ENCODE peak calls at places on chromosomes 4 and X, in five cellular contexts. W is mesothelial cell of epicardium, O is A673, S is Calu3, J is tibial nerve. Y is an unnamed sample.

GRCh38 chr4:113955948-113956347 is 23.5 kb downstream of the ARSJ start:
- DNase-seq in W (no peak), O (peak; percentile 38), S (no peak), J (no peak), Y (no peak)

GRCh38 chr4:52001616-52002015 is 18.5 kb downstream of the LRRC66 start:
- DNase-seq in W (no peak), O (no peak), S (no peak), J (no peak), Y (no peak)

GRCh38 chrX:41333744-41333993 is 293 bp upstream of the DDX3X start:
- DNase-seq in W (no peak), O (peak; percentile 93), S (no peak), J (peak; percentile 49), Y (no peak)

GRCh38 chr4:105805501-105806120 is 89.7 kb upstream of the NPNT start:
- DNase-seq in W (no peak), O (peak; percentile 74), S (no peak), J (no peak), Y (no peak)

GRCh38 chr4:6916587-6917444 is 7.2 kb downstream of the TBC1D14 start:
- DNase-seq in W (no peak), O (peak; percentile 68), S (peak; percentile 30), J (no peak), Y (no peak)

GRCh38 chr4:61027939-61028338 is 172.2 kb upstream of the ADGRL3 start:
- DNase-seq in W (no peak), O (no peak), S (no peak), J (no peak), Y (no peak)

GRCh38 chr4:110042540-110043517 is 130.1 kb downstream of the EGF start:
- DNase-seq in W (no peak), O (no peak), S (no peak), J (no peak), Y (no peak)

GRCh38 chrX:24498975-24499374 is 33.9 kb downstream of the PDK3 start:
- DNase-seq in W (no peak), O (no peak), S (no peak), J (no peak), Y (no peak)

GRCh38 chr4:12304912-12305311 is 876.2 kb upstream of the HS3ST1 start:
- DNase-seq in W (no peak), O (no peak), S (no peak), J (no peak), Y (no peak)

DNA sequence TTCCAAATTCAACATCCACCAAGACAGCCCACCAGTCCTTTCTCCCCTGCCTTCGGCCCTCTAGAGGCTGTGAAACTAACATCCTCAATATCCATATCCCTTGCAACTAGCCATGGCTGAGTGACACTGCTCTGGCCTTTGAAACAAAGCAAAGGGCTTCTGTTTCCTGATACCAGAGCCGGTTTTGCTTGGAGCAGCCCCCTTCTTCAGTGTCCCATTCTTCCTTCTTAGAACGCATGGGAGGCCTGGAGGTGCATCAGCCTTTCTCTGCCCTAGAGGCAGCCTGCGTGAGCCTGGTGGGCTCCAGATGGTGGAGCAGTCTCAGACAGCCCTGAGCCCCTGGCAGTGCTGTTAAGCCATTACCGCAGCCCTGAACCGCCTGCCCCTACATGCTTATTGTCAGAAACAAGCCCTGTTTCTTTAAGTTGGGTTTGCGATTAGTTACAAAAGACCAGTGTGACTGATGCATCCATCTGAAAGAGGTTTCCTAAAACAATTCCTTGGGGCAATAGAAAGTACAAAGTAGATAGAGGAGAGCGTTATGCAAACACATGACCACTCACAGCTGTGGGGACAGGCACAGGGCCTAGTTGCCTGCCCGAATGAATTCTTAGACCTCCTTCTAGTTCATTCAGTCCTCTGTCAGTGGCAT is 74.1 kb downstream of the EVC start:
- DNase-seq in W (no peak), O (no peak), S (no peak), J (peak; percentile 16), Y (no peak)
- TF ChIP-seq CTCF in W (no peak), O (no peak), S (no peak), J (no peak), Y (no peak)

DNA sequence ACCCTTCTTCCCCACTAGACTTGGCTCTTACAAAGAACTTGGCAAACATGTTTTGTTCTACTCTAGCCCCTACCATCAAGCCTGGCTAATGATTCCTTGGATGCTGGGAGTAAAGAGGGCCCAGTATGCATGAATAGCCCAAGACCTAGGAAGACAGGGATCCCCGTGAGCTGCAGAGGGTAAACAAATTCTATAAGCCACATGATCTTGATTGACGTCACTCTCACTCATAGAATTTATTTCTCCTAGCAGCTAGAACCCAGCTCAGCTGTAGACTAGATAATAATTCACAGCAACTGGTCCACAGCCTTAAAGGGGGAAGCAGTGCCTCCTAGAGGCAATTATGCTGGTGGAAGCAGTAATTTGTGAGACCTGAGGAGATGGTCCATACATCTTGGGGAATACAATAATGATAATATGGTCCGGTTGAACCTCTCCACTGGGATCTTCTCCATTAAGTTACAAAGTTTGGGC is 16.1 kb upstream of the USO1 start:
- DNase-seq in W (no peak), O (no peak), S (no peak), J (no peak), Y (no peak)
- TF ChIP-seq CTCF in W (no peak), O (peak; percentile 39), S (no peak), J (no peak), Y (no peak)

GRCh38 chr4:182478475-182478874 is 235.3 kb downstream of the TENM3 start:
- DNase-seq in W (no peak), O (peak; percentile 75), S (no peak), J (no peak), Y (no peak)
- TF ChIP-seq CTCF in W (peak; percentile 86), O (peak; percentile 74), S (peak; percentile 35), J (peak; percentile 65), Y (peak; percentile 75)

GRCh38 chrX:31653395-31653794 is 581.6 kb upstream of the FTHL17 start:
- DNase-seq in W (no peak), O (no peak), S (no peak), J (no peak), Y (no peak)

GRCh38 chrX:31661280-31661679 is 589.4 kb upstream of the FTHL17 start:
- DNase-seq in W (no peak), O (no peak), S (no peak), J (no peak), Y (no peak)

GRCh38 chrX:31656013-31656412 is 584.2 kb upstream of the FTHL17 start:
- DNase-seq in W (no peak), O (no peak), S (no peak), J (no peak), Y (no peak)

GRCh38 chrX:31663172-31663571 is 591.3 kb upstream of the FTHL17 start:
- DNase-seq in W (no peak), O (no peak), S (no peak), J (no peak), Y (no peak)

GRCh38 chrX:31658360-31658759 is 586.5 kb upstream of the FTHL17 start:
- DNase-seq in W (no peak), O (peak; percentile 55), S (no peak), J (no peak), Y (no peak)
- TF ChIP-seq CTCF in W (no peak), O (peak; percentile 66), S (peak; percentile 17), J (peak; percentile 67), Y (peak; percentile 64)

GRCh38 chr4:155529197-155529596 is 137.5 kb upstream of the GUCY1A1 start:
- DNase-seq in W (no peak), O (peak; percentile 23), S (peak; percentile 43), J (no peak), Y (no peak)
- TF ChIP-seq CTCF in W (no peak), O (peak; percentile 50), S (peak; percentile 27), J (no peak), Y (peak; percentile 21)

DNA sequence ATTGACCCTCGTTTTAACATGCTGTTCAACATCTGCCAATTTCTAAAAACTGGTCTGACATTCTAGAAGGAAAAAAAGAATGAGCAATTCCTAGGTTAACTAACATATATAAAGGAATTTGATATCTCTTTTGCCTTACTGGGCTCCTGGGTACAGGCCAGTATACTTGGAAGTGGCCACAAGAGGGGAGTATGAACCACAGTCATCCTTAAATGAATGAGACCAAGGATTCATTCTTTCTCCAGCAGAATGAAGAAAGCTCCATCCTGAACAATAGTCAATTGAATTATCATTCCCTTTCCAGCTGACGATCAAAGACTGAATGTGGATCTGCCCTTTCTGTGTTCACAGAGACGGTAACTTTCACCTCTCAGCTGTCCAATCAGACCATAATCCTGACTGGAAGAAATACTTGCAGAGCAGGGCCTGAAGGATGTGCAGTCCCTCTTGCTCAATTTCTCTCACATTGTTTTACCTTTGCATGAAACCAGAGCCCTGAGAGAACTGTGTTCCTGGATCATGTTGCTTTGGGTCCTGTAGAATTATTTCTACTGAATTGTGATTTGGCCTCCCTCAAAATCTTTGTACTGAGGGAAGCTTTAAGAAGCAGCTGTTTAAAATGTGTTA is 14.8 kb upstream of the SPARCL1 start:
- DNase-seq in W (no peak), O (peak; percentile 33), S (peak; percentile 32), J (peak; percentile 68), Y (no peak)
- TF ChIP-seq CTCF in W (no peak), O (peak; percentile 57), S (no peak), J (peak; percentile 66), Y (peak; percentile 75)

GRCh38 chr4:24321151-24321550 is 263.2 kb downstream of the DHX15 start:
- DNase-seq in W (no peak), O (peak; percentile 56), S (no peak), J (no peak), Y (no peak)
- TF ChIP-seq CTCF in W (no peak), O (no peak), S (no peak), J (no peak), Y (no peak)

GRCh38 chr4:39435875-39436563 is 22.7 kb downstream of the RPL9 start:
- DNase-seq in W (no peak), O (no peak), S (no peak), J (no peak), Y (no peak)
- TF ChIP-seq CTCF in W (no peak), O (peak; percentile 40), S (no peak), J (no peak), Y (no peak)

Y was measured in dorsolateral prefrontal cortex.